ENCODE peak calls at places on chromosomes 16 and 17, in eight cellular contexts. P, M, S, F, A, L, X and Y are unnamed samples.

GRCh38 chr16:85354623-85355514 is 242.6 kb upstream of the CIBAR2 start:
- DNase-seq in P (no peak), M (no peak), S (no peak), F (no peak), A (peak), L (no peak), X (peak), Y (no peak)

GRCh38 chr17:17844500-17844899 is 7.7 kb upstream of the SREBF1 start:
- DNase-seq in P (no peak), M (no peak), S (no peak), F (no peak), A (no peak), L (no peak), X (no peak), Y (no peak)

GRCh38 chr17:51298508-51299371 is 38.4 kb downstream of the UTP18 start:
- DNase-seq in P (no peak), M (no peak), S (no peak), F (no peak), A (no peak), L (no peak), X (no peak), Y (no peak)

GRCh38 chr16:1706386-1707192 is 594 bp downstream of the MAPK8IP3 start:
- DNase-seq in P (peak), M (no peak), S (no peak), F (peak), A (no peak), L (no peak), X (no peak), Y (no peak)

GRCh38 chr17:57372156-57372555 is 115.8 kb downstream of the MSI2 start:
- DNase-seq in P (no peak), M (no peak), S (no peak), F (no peak), A (peak), L (no peak), X (no peak), Y (no peak)

GRCh38 chr17:47281246-47281645 is 27.6 kb downstream of the ITGB3 start:
- DNase-seq in P (no peak), M (no peak), S (no peak), F (no peak), A (no peak), L (no peak), X (no peak), Y (no peak)

GRCh38 chr16:24221219-24221618 is 34.9 kb upstream of the CACNG3 start:
- DNase-seq in P (no peak), M (no peak), S (no peak), F (no peak), A (no peak), L (no peak), X (no peak), Y (no peak)

GRCh38 chr17:81518785-81519283 is 6.2 kb upstream of the ACTG1 start:
- DNase-seq in P (no peak), M (no peak), S (peak), F (no peak), A (no peak), L (peak), X (no peak), Y (no peak)

GRCh38 chr17:37182786-37183185 is 193.0 kb upstream of the C17orf78 start:
- DNase-seq in P (no peak), M (no peak), S (no peak), F (no peak), A (no peak), L (no peak), X (no peak), Y (no peak)

GRCh38 chr17:14038206-14038605 is 31.1 kb upstream of the COX10 start:
- DNase-seq in P (no peak), M (no peak), S (no peak), F (no peak), A (no peak), L (no peak), X (no peak), Y (no peak)

GRCh38 chr16:87099001-87099740 is 218.0 kb downstream of the C16orf95 start:
- DNase-seq in P (no peak), M (no peak), S (no peak), F (no peak), A (no peak), L (no peak), X (no peak), Y (no peak)

GRCh38 chr16:83068686-83069085 is 441.9 kb downstream of the CDH13 start:
- DNase-seq in P (no peak), M (no peak), S (no peak), F (no peak), A (no peak), L (no peak), X (peak), Y (no peak)

GRCh38 chr17:46108550-46109110 is 84.6 kb downstream of the KANSL1 start:
- DNase-seq in P (no peak), M (no peak), S (no peak), F (no peak), A (no peak), L (no peak), X (no peak), Y (no peak)

GRCh38 chr17:794876-795275 is 12.7 kb downstream of the MRM3 start:
- DNase-seq in P (peak), M (peak), S (peak), F (peak), A (no peak), L (peak), X (no peak), Y (no peak)

GRCh38 chr17:61406871-61407210 is 7.2 kb downstream of the TBX2 start:
- DNase-seq in P (peak), M (no peak), S (no peak), F (no peak), A (no peak), L (no peak), X (no peak), Y (no peak)

GRCh38 chr17:74387365-74388218 is 20.3 kb downstream of the GPR142 start:
- DNase-seq in P (no peak), M (no peak), S (no peak), F (no peak), A (no peak), L (no peak), X (no peak), Y (no peak)

GRCh38 chr16:12515346-12515745 is 288.3 kb downstream of the CPPED1 start:
- DNase-seq in P (no peak), M (no peak), S (no peak), F (no peak), A (no peak), L (no peak), X (no peak), Y (no peak)

GRCh38 chr17:17700251-17700969 is 19.2 kb downstream of the RAI1 start:
- DNase-seq in P (peak), M (no peak), S (no peak), F (no peak), A (no peak), L (no peak), X (no peak), Y (no peak)

GRCh38 chr16:27242868-27243590 is 25.5 kb downstream of the NSMCE1 start:
- DNase-seq in P (no peak), M (no peak), S (no peak), F (no peak), A (no peak), L (no peak), X (no peak), Y (peak)

GRCh38 chr17:16991349-16992009 is 19.6 kb upstream of the TNFRSF13B start:
- DNase-seq in P (peak), M (peak), S (peak), F (peak), A (no peak), L (peak), X (no peak), Y (peak)

GRCh38 chr16:89695086-89695874 is 6.2 kb downstream of the SPATA2L start:
- DNase-seq in P (no peak), M (no peak), S (no peak), F (no peak), A (no peak), L (no peak), X (no peak), Y (no peak)

GRCh38 chr17:82611140-82612058 is 36.8 kb downstream of the WDR45B start:
- DNase-seq in P (no peak), M (no peak), S (no peak), F (no peak), A (no peak), L (no peak), X (no peak), Y (no peak)

GRCh38 chr16:30697264-30698138 is 1.5 kb upstream of the SRCAP start:
- DNase-seq in P (no peak), M (no peak), S (no peak), F (no peak), A (no peak), L (no peak), X (no peak), Y (no peak)

GRCh38 chr17:14323522-14323981 is 22.7 kb downstream of the HS3ST3B1 start:
- DNase-seq in P (no peak), M (no peak), S (no peak), F (no peak), A (no peak), L (no peak), X (no peak), Y (no peak)

GRCh38 chr17:40810505-40810904 is 10.7 kb upstream of the KRT28 start:
- DNase-seq in P (no peak), M (no peak), S (no peak), F (no peak), A (peak), L (no peak), X (no peak), Y (no peak)

GRCh38 chr16:20799599-20799998 is 6.7 kb downstream of the ERI2 start:
- DNase-seq in P (no peak), M (no peak), S (no peak), F (no peak), A (no peak), L (no peak), X (no peak), Y (no peak)

GRCh38 chr16:77805403-77805802 is 17.0 kb downstream of the VAT1L start:
- DNase-seq in P (no peak), M (no peak), S (peak), F (no peak), A (no peak), L (no peak), X (no peak), Y (no peak)

GRCh38 chr16:85159226-85159980 is 47.1 kb upstream of the CIBAR2 start:
- DNase-seq in P (no peak), M (no peak), S (no peak), F (no peak), A (no peak), L (no peak), X (no peak), Y (no peak)

GRCh38 chr17:45050680-45051059 is 762 bp downstream of the DCAKD start:
- DNase-seq in P (no peak), M (no peak), S (no peak), F (peak), A (peak), L (no peak), X (no peak), Y (no peak)

GRCh38 chr16:76157629-76158028 is 119.6 kb upstream of the CNTNAP4 start:
- DNase-seq in P (no peak), M (no peak), S (no peak), F (no peak), A (no peak), L (no peak), X (no peak), Y (no peak)

GRCh38 chr17:68539536-68540469 is 27.6 kb downstream of the PRKAR1A start:
- DNase-seq in P (no peak), M (no peak), S (no peak), F (no peak), A (no peak), L (peak), X (peak), Y (no peak)

GRCh38 chr17:41486809-41487530 is 2.7 kb downstream of the KRT36 start:
- DNase-seq in P (peak), M (no peak), S (no peak), F (no peak), A (no peak), L (peak), X (no peak), Y (no peak)

DNA sequence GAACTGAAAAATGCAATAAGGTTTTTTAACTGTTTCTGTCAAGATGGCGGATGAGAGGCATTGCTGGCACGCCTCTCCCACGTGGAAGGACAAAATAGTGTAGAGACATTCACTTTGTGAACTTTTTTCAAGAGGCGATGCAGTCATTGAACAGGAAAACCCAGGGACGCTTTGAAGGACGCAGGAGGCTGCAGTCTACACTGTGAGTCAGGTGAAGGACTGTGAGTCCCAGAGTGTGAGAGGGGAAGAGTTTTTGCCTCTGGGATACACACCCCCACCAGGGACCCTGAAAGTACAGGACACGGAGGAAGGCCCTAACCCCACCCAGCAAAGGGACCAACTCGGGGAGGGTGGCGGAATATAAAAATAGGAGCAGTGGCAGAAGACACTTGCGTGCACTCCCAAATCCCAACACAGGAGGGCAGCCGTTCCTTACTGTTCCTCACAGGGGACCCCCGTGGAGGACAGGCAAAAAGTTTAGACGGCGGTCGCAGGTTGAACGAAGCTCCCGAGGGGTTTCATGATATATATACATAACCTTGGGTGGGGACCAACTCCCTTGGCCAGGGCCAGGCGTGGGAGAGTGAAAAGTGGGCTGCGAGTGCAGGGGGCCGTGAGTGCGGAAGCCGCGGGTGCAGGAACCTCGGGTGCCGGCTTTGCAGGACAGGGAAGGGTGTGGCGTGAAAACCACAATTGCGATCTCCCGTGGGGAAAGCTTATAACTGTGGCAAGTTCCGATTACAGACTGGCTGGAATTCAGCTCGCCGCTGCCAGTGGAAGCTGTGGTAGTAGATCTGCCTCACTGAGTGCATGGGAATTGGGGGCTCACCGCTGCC is 82.0 kb upstream of the ALOX12 start:
- DNase-seq in P (peak), M (peak), S (peak), F (peak), A (no peak), L (peak), X (no peak), Y (no peak)
- TF ChIP-seq CTCF in P (peak), M (peak), S (peak), F (peak), A (peak), L (peak), X (peak), Y (peak)

GRCh38 chr17:58591455-58591854 is 77.0 kb upstream of the MTMR4 start:
- DNase-seq in P (no peak), M (no peak), S (no peak), F (no peak), A (no peak), L (no peak), X (no peak), Y (no peak)
- TF ChIP-seq CTCF in P (peak), M (no peak), S (no peak), F (no peak), A (peak), L (no peak), X (no peak), Y (peak)

DNA sequence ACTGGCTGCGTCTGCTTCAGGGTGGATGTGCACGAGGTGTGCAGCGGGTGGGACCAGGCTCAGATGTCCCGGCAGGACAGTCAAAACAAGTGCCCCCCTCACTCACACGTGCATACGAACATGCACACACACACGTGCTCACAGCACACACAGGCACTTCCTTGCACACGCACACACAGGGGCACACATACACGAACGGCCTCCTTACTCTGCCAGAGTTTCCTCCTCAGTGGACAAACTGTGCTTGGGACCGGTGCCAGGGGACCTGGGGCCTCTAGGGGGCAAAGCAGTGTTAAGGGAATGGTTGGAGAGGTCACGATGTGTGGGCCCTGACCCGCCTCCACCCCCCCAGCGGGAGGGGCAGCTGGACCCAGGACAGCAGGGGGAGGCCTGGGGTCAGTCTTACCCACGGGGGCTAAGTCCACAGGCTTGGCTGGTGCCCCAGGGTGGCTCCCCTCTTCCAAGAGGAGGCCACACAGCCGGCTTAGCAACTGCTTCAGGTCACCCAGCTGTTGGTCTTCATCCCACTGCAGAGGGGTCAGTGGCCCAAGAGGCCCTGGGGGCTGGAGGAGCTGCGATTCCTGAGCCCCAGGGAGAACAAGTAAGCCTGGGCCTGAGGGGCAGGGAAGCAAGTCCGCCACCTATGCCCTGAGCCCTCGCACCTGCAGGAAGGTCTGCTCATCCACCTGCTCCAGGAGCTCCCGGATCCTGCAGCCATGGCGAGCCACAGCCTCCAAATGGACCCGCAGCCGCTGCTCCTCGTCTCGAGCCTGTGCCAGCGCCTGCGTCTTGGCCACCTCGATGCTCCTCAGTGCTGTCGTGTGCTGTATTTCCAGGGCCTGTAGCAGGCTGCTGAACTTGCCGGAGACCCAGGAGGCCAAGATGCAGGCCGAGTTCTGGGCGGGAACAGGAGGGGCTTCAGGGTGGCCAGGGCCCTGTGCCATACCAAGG is 4.9 kb downstream of the TRIM65 start:
- DNase-seq in P (no peak), M (no peak), S (no peak), F (no peak), A (no peak), L (no peak), X (no peak), Y (no peak)
- TF ChIP-seq CTCF in P (no peak), M (no peak), S (no peak), F (no peak), A (no peak), L (no peak), X (no peak), Y (no peak)

GRCh38 chr17:64017381-64017980 is 3.0 kb downstream of the ICAM2 start:
- DNase-seq in P (no peak), M (no peak), S (no peak), F (no peak), A (no peak), L (no peak), X (no peak), Y (no peak)
- TF ChIP-seq CTCF in P (peak), M (no peak), S (peak), F (peak), A (peak), L (no peak), X (no peak), Y (peak)

DNA sequence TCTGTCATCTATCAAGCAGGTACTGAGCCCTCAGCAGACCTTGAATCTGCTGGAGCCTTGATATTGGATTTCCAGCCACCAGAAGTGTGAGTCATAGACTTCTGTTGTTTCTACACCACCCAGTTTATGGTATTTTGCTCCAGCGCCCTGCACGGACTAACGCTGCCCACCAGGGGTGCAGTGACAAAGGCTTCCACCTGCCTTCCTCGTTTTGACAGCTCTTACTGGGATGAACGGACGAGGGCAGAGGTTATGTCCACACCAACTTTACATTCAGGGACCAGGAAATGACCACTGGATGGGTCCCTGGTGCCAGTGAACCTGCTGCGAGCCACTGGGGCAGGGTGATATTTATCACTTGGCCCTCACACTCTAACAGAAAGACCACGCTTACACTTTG is 66.6 kb upstream of the CBX4 start:
- DNase-seq in P (peak), M (no peak), S (no peak), F (no peak), A (no peak), L (no peak), X (no peak), Y (no peak)
- TF ChIP-seq CTCF in P (no peak), M (no peak), S (no peak), F (no peak), A (no peak), L (no peak), X (peak), Y (peak)

DNA sequence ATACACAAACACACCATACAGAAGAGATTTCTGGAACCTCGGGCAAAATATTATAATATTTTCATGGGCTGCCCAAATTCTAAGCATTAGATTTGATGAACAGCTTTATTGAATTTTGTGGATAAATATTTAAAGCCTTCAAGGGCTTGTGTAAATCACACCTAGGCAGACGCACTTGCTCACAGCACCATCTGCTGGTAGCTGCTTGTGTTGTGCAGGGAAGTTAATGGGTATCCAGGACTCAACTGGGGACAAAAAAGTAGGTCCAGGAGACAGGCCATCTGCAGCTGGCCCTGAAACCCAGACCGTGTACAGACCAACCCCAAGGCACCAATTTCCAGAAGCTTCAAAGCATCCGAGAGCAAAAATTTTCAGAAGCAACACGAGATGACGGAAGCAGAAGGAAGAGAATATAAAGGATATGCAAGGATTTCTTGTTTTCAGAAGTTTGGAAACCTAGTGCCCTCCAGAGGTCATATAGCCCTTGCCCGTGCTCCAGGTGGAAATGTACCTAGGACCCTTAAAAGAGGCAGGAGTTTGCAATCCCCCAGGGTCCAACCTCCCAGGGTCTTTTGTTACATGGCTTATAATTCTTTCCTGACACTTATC is 140.0 kb downstream of the CHD9NB start:
- DNase-seq in P (peak), M (peak), S (peak), F (no peak), A (peak), L (peak), X (peak), Y (no peak)
- TF ChIP-seq CTCF in P (peak), M (peak), S (peak), F (peak), A (peak), L (peak), X (peak), Y (peak)